ENCODE peak calls at places on chromosome 10, in four cellular contexts. B is A549, X is cardiac fibroblast, V is tibial nerve. R is an unnamed sample.

GRCh38 chr10:6423004-6423403 is 157.1 kb downstream of the PRKCQ start:
- DNase-seq in B (no peak), V (no peak), X (no peak), R (no peak)

GRCh38 chr10:97031459-97031858 is 154.3 kb downstream of the SLIT1 start:
- DNase-seq in X (no peak), B (no peak), V (no peak), R (no peak)

GRCh38 chr10:121999301-121999700 is 10.3 kb downstream of the TACC2 start:
- DNase-seq in B (no peak), X (no peak), V (no peak), R (peak; percentile 86)

GRCh38 chr10:42304341-42304740 is 334.0 kb downstream of the ZNF33B start:
- DNase-seq in X (peak; percentile 32), B (no peak), V (no peak), R (no peak)

GRCh38 chr10:19417740-19418139 is 369.1 kb downstream of the MALRD1 start:
- DNase-seq in X (no peak), B (no peak), V (no peak), R (no peak)

GRCh38 chr10:44391981-44392380 is 7.1 kb upstream of the CXCL12 start:
- DNase-seq in B (no peak), X (no peak), V (no peak), R (no peak)

GRCh38 chr10:108783897-108784296 is 1139.4 kb downstream of the XPNPEP1 start:
- DNase-seq in X (peak; percentile 72), B (peak; percentile 2), V (no peak), R (peak; percentile 25)

GRCh38 chr10:43899224-43899959 is 250.7 kb upstream of the ZNF32 start:
- DNase-seq in X (no peak), B (no peak), V (no peak), R (peak; percentile 25)

GRCh38 chr10:110457851-110458582 is 39.7 kb upstream of the DUSP5 start:
- DNase-seq in X (no peak), V (no peak), B (no peak), R (no peak)

GRCh38 chr10:7300327-7300726 is 110.5 kb downstream of the SFMBT2 start:
- DNase-seq in X (no peak), B (no peak), V (no peak), R (peak; percentile 54)

GRCh38 chr10:12387561-12388210 is 38.3 kb downstream of the CAMK1D start:
- DNase-seq in X (no peak), B (no peak), V (no peak), R (no peak)

GRCh38 chr10:74641659-74642058 is 184.7 kb upstream of the KAT6B start:
- DNase-seq in B (no peak), X (no peak), V (no peak), R (no peak)

GRCh38 chr10:132392811-132393694 is 3.9 kb upstream of the PWWP2B start:
- DNase-seq in V (no peak), X (peak; percentile 21), B (no peak), R (peak; percentile 77)

GRCh38 chr10:43214071-43214955 is 52.6 kb downstream of the RASGEF1A start:
- DNase-seq in V (no peak), X (peak; percentile 49), B (peak; percentile 25), R (no peak)

GRCh38 chr10:79111427-79111826 is 42.7 kb downstream of the ZMIZ1 start:
- DNase-seq in B (peak; percentile 83), X (peak; percentile 62), V (no peak), R (no peak)

GRCh38 chr10:133182791-133183645 is 23.0 kb downstream of the KNDC1 start:
- DNase-seq in X (no peak), V (no peak), B (no peak), R (no peak)

GRCh38 chr10:60733189-60733815 is 45.0 kb upstream of the CDK1 start:
- DNase-seq in X (no peak), V (no peak), B (peak; percentile 65), R (no peak)

GRCh38 chr10:124550305-124551034 is 88.8 kb downstream of the LHPP start:
- DNase-seq in B (no peak), X (no peak), V (no peak), R (no peak)

GRCh38 chr10:15140640-15141039 is 27.9 kb downstream of the NMT2 start:
- DNase-seq in B (no peak), V (no peak), X (no peak), R (no peak)

GRCh38 chr10:13809447-13809846 is 222.7 kb downstream of the PRPF18 start:
- DNase-seq in V (no peak), B (no peak), X (no peak), R (no peak)

GRCh38 chr10:5679606-5680005 is 5.0 kb upstream of the TASOR2 start:
- DNase-seq in X (peak; percentile 42), B (no peak), V (no peak), R (peak; percentile 78)

GRCh38 chr10:178208-178607 is 43.0 kb downstream of the ZMYND11 start:
- DNase-seq in X (peak; percentile 69), B (peak; percentile 30), V (no peak), R (peak; percentile 28)

GRCh38 chr10:120646159-120646558 is 189.1 kb downstream of the PLPP4 start:
- DNase-seq in X (no peak), B (no peak), V (no peak), R (no peak)

GRCh38 chr10:36802523-36803153 is 322.8 kb upstream of the ANKRD30A start:
- DNase-seq in X (no peak), V (no peak), B (no peak), R (no peak)

GRCh38 chr10:102196893-102197292 is 29.2 kb upstream of the ELOVL3 start:
- DNase-seq in B (no peak), X (no peak), V (no peak), R (no peak)

GRCh38 chr10:90414926-90415325 is 442.9 kb downstream of the HTR7 start:
- DNase-seq in B (no peak), V (no peak), X (no peak), R (no peak)

GRCh38 chr10:63664341-63664885 is 143.2 kb downstream of the REEP3 start:
- DNase-seq in X (no peak), V (no peak), B (no peak), R (no peak)

GRCh38 chr10:32958992-32959703 is 1.1 kb upstream of the ITGB1 start:
- DNase-seq in V (no peak), X (peak; percentile 39), B (no peak), R (no peak)

GRCh38 chr10:78456649-78457400 is 423.2 kb downstream of the RPS24 start:
- DNase-seq in X (peak; percentile 18), B (no peak), V (no peak), R (no peak)

GRCh38 chr10:93672022-93672678 is 30.2 kb downstream of the FRA10AC1 start:
- DNase-seq in V (no peak), B (no peak), X (no peak), R (no peak)

GRCh38 chr10:48451969-48452878 is 145.7 kb downstream of the MAPK8 start:
- DNase-seq in X (no peak), B (no peak), V (no peak), R (no peak)

GRCh38 chr10:45375716-45376231 is 1.8 kb downstream of the ALOX5 start:
- DNase-seq in B (no peak), X (no peak), V (no peak), R (no peak)

GRCh38 chr10:61792921-61793320 is 108.6 kb upstream of the ARID5B start:
- DNase-seq in X (no peak), B (no peak), V (no peak), R (no peak)

GRCh38 chr10:78910021-78910420 is 158.7 kb upstream of the ZMIZ1 start:
- DNase-seq in X (no peak), B (no peak), V (no peak), R (no peak)

GRCh38 chr10:130193493-130194193 is 57.5 kb downstream of the GLRX3 start:
- DNase-seq in V (no peak), B (no peak), X (no peak), R (no peak)

GRCh38 chr10:13162013-13162364 is 631 bp downstream of the MCM10 start:
- DNase-seq in B (peak; percentile 20), V (no peak), X (peak; percentile 7), R (peak; percentile 28)

GRCh38 chr10:32367793-32368453 is 21.0 kb upstream of the EPC1 start:
- DNase-seq in V (no peak), X (peak; percentile 83), B (no peak), R (peak; percentile 35)

DNA sequence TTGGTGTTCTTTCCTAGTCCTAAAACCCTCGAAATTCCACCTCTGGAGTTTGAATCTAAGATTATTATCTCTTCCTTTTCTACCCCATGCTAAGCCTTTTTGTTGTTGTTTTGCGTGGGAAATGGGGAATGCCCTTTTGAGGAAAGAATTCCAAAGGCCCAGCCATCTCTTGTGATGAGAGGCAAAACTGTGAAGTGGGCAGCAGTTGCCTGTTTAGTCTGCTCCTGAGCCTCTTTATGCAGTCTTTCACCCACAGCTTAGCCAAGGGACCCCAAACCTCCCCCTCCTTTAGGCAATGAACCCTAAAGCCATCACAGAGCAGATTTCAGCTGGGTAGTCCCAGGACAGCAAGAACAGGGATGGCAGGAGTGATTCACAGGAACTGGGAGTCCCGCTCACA is 95.5 kb downstream of the DNMBP start:
- DNase-seq in B (no peak), X (no peak), V (no peak), R (no peak)
- H3K4me3 ChIP-seq in B (no peak overlapping the region), X (no peak overlapping the region), V (no peak overlapping the region), R (no peak overlapping the region)

DNA sequence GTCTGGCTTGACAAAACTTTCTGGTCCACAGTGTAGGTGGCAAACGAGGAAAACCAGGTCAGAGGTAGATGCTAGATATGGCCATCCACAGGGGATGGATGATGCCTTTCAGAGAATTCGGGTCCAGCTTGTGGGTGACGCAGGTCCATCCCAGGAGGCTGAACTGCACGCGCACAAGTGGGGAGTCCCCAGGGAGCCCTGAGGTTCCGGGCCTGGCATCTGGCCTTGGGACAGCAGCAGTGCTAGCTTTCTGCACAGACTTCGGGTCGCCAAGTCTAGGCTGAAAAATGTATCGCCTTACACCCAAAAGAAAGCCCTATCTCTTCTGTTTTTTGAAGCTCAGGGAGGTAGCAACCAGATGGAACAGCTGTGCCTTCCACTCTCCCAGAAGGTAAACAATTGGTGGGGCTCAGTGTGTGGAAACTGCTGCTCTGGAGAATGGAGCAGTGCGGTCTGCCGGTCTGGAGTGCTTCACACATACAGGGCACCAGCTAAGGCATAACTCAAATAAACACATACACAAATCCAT is 119.3 kb upstream of the ACBD5 start:
- DNase-seq in V (no peak), B (no peak), X (peak; percentile 9), R (no peak)
- H3K4me3 ChIP-seq in V (no peak overlapping the region), B (no peak overlapping the region), X (no peak overlapping the region), R (no peak overlapping the region)

GRCh38 chr10:118594392-118595063 is 920 bp downstream of the PRLHR start:
- DNase-seq in V (no peak), B (peak; percentile 53), X (peak; percentile 35), R (peak; percentile 10)
- H3K4me3 ChIP-seq in V (no peak overlapping the region), B (no peak overlapping the region), X (no peak overlapping the region), R (no peak overlapping the region)

GRCh38 chr10:3066317-3066931 is 924 bp upstream of the PFKP start:
- DNase-seq in B (no peak), X (no peak), V (no peak), R (no peak)
- H3K4me3 ChIP-seq in B (peak overlapping the region; percentile 97), X (peak overlapping the region; percentile 17), V (peak overlapping the region; percentile 88), R (peak overlapping the region; percentile 36)

GRCh38 chr10:127376071-127376470 is 173.0 kb upstream of the NPS start:
- DNase-seq in X (no peak), B (no peak), V (no peak), R (no peak)
- H3K4me3 ChIP-seq in X (no peak overlapping the region), B (no peak overlapping the region), V (no peak overlapping the region), R (no peak overlapping the region)

R was measured in foreskin fibroblast.